ENCODE peak calls at places on chromosomes 1 and 21, in five cellular contexts. S is aorta; K is PC-9; E is CD8-positive, alpha-beta T cell; N is small intestine. L is an unnamed sample.

GRCh38 chr1:1112237-1112985 is 3.5 kb downstream of the C1orf159 start:
- DNase-seq in S (peak), K (no peak), E (no peak), N (no peak), L (no peak)

GRCh38 chr1:22756053-22756730 is 45.6 kb downstream of the EPHB2 start:
- DNase-seq in S (no peak), K (no peak), E (no peak), N (no peak), L (no peak)

GRCh38 chr1:43885311-43885801 is 48.2 kb upstream of the ARTN start:
- DNase-seq in S (no peak), K (peak), E (no peak), N (no peak), L (peak)

GRCh38 chr1:90357980-90358379 is 359.1 kb downstream of the BARHL2 start:
- DNase-seq in S (no peak), K (no peak), E (no peak), N (no peak), L (peak)

GRCh38 chr1:63322944-63323865 is 838 bp downstream of the FOXD3 start:
- DNase-seq in S (no peak), K (no peak), E (peak), N (peak), L (peak)

GRCh38 chr21:36156815-36157670 is at the start of gene DOP1B:
- DNase-seq in S (no peak), K (no peak), E (no peak), N (peak), L (no peak)

GRCh38 chr1:68051475-68051874 is 1.0 kb upstream of the DIRAS3 start:
- DNase-seq in S (peak), K (no peak), E (no peak), N (peak), L (peak)

GRCh38 chr1:7606096-7606495 is 165.0 kb upstream of the VAMP3 start:
- DNase-seq in S (peak), K (no peak), E (no peak), N (no peak), L (no peak)

GRCh38 chr1:27602510-27603319 is 1.2 kb downstream of the AHDC1 start:
- DNase-seq in S (peak), K (peak), E (no peak), N (peak), L (peak)

GRCh38 chr1:3390291-3390690 is 64.2 kb upstream of the ARHGEF16 start:
- DNase-seq in S (no peak), K (no peak), E (no peak), N (no peak), L (no peak)

GRCh38 chr1:214552174-214552608 is 789 bp upstream of the PTPN14 start:
- DNase-seq in S (peak), K (peak), E (no peak), N (peak), L (peak)

GRCh38 chr1:101101362-101101761 is 75.8 kb upstream of the DPH5 start:
- DNase-seq in S (no peak), K (no peak), E (no peak), N (no peak), L (peak)

GRCh38 chr1:1610796-1611597 is 4.3 kb upstream of the MIB2 start:
- DNase-seq in S (peak), K (no peak), E (no peak), N (no peak), L (peak)

GRCh38 chr1:94909486-94909885 is 17.4 kb downstream of the CNN3 start:
- DNase-seq in S (no peak), K (no peak), E (no peak), N (no peak), L (no peak)

GRCh38 chr1:53331446-53332187 is 3.7 kb upstream of the LRP8 start:
- DNase-seq in S (peak), K (no peak), E (no peak), N (no peak), L (no peak)

GRCh38 chr1:22636369-22636768 is at the start of gene C1QA:
- DNase-seq in S (peak), K (no peak), E (no peak), N (no peak), L (no peak)

GRCh38 chr1:150006881-150007401 is 3.6 kb downstream of the OTUD7B start:
- DNase-seq in S (no peak), K (no peak), E (no peak), N (no peak), L (peak)

GRCh38 chr1:234976880-234977680 is 151.6 kb downstream of the TOMM20 start:
- DNase-seq in S (no peak), K (no peak), E (no peak), N (no peak), L (no peak)

GRCh38 chr1:87132664-87133000 is 196.0 kb upstream of the LMO4 start:
- DNase-seq in S (no peak), K (no peak), E (no peak), N (no peak), L (no peak)
- H3K4me3 ChIP-seq in S (no peak), K (no peak), E (peak), N (no peak), L (no peak)

GRCh38 chr1:19390901-19391595 is 78.9 kb downstream of the SLC66A1 start:
- DNase-seq in S (peak), K (no peak), E (peak), N (peak), L (peak)
- H3K4me3 ChIP-seq in S (no peak), K (no peak), E (peak), N (no peak), L (no peak)

GRCh38 chr1:32612189-32612881 is 38.0 kb downstream of the ZBTB8OS start:
- DNase-seq in S (peak), K (peak), E (peak), N (peak), L (peak)
- H3K4me3 ChIP-seq in S (peak), K (peak), E (peak), N (peak), L (peak)

GRCh38 chr1:178867670-178868069 is 3.2 kb downstream of the ANGPTL1 start:
- DNase-seq in S (no peak), K (no peak), E (no peak), N (peak), L (peak)
- H3K4me3 ChIP-seq in S (peak), K (no peak), E (no peak), N (no peak), L (peak)

L was measured in choroid plexus epithelial cell.